ENCODE peak calls at places on chromosomes 3 and 15, in five cellular contexts. One of them, this sample, is unnamed.
A peak's percentile ranks its signal among the peaks of the same experiment; 100 is the strongest.

GRCh38 chr3:174423936-174424335 is 435.2 kb upstream of the NAALADL2 start:
- DNase-seq in A549: no peak
- DNase-seq in hippocampal formation: no peak
- DNase-seq in BJ: no peak
- DNase-seq in stimulated activated CD4-positive, alpha-beta T cell treated with anti-CD3 and anti-CD28 coated beads, Interleukin-1b, Interleukin-23, amount 100 ng/mL, for 4 hours: no peak
- DNase-seq in this sample: no peak

GRCh38 chr3:162960269-162960668 is 1463.7 kb downstream of the OTOL1 start:
- DNase-seq in stimulated activated CD4-positive, alpha-beta T cell treated with anti-CD3 and anti-CD28 coated beads, Interleukin-1b, Interleukin-23, amount 100 ng/mL, for 4 hours: no peak
- DNase-seq in A549: no peak
- DNase-seq in BJ: no peak
- DNase-seq in hippocampal formation: no peak
- DNase-seq in this sample: no peak

GRCh38 chr15:49712846-49713450 is 92.1 kb downstream of the DTWD1 start:
- DNase-seq in A549: no peak
- DNase-seq in stimulated activated CD4-positive, alpha-beta T cell treated with anti-CD3 and anti-CD28 coated beads, Interleukin-1b, Interleukin-23, amount 100 ng/mL, for 4 hours: no peak
- DNase-seq in BJ: no peak
- DNase-seq in hippocampal formation: no peak
- DNase-seq in this sample: no peak

GRCh38 chr3:154040283-154040682 is 80.9 kb upstream of the ARHGEF26 start:
- DNase-seq in A549: peak; percentile 50
- DNase-seq in stimulated activated CD4-positive, alpha-beta T cell treated with anti-CD3 and anti-CD28 coated beads, Interleukin-1b, Interleukin-23, amount 100 ng/mL, for 4 hours: no peak
- DNase-seq in BJ: no peak
- DNase-seq in hippocampal formation: no peak
- DNase-seq in this sample: peak; percentile 32

GRCh38 chr15:69045810-69046209 is 31.3 kb downstream of the NOX5 start:
- DNase-seq in hippocampal formation: no peak
- DNase-seq in stimulated activated CD4-positive, alpha-beta T cell treated with anti-CD3 and anti-CD28 coated beads, Interleukin-1b, Interleukin-23, amount 100 ng/mL, for 4 hours: no peak
- DNase-seq in A549: peak; percentile 58
- DNase-seq in BJ: no peak
- DNase-seq in this sample: peak; percentile 82

GRCh38 chr3:197878427-197878826 is 71.6 kb upstream of the RPL35A start:
- DNase-seq in A549: no peak
- DNase-seq in stimulated activated CD4-positive, alpha-beta T cell treated with anti-CD3 and anti-CD28 coated beads, Interleukin-1b, Interleukin-23, amount 100 ng/mL, for 4 hours: no peak
- DNase-seq in hippocampal formation: no peak
- DNase-seq in BJ: no peak
- DNase-seq in this sample: no peak

GRCh38 chr3:183158552-183159006 is 4.0 kb downstream of the LAMP3 start:
- DNase-seq in BJ: no peak
- DNase-seq in hippocampal formation: no peak
- DNase-seq in A549: no peak
- DNase-seq in stimulated activated CD4-positive, alpha-beta T cell treated with anti-CD3 and anti-CD28 coated beads, Interleukin-1b, Interleukin-23, amount 100 ng/mL, for 4 hours: peak; percentile 22
- DNase-seq in this sample: no peak

GRCh38 chr3:99974989-99975388 is 139.3 kb downstream of the FILIP1L start:
- DNase-seq in BJ: no peak
- DNase-seq in stimulated activated CD4-positive, alpha-beta T cell treated with anti-CD3 and anti-CD28 coated beads, Interleukin-1b, Interleukin-23, amount 100 ng/mL, for 4 hours: no peak
- DNase-seq in A549: no peak
- DNase-seq in hippocampal formation: no peak
- DNase-seq in this sample: no peak

GRCh38 chr3:72683068-72683467 is 165.2 kb downstream of the SHQ1 start:
- DNase-seq in hippocampal formation: no peak
- DNase-seq in stimulated activated CD4-positive, alpha-beta T cell treated with anti-CD3 and anti-CD28 coated beads, Interleukin-1b, Interleukin-23, amount 100 ng/mL, for 4 hours: no peak
- DNase-seq in BJ: no peak
- DNase-seq in A549: no peak
- DNase-seq in this sample: no peak

GRCh38 chr15:68982002-68982401 is 32.5 kb upstream of the NOX5 start:
- DNase-seq in hippocampal formation: no peak
- DNase-seq in A549: no peak
- DNase-seq in stimulated activated CD4-positive, alpha-beta T cell treated with anti-CD3 and anti-CD28 coated beads, Interleukin-1b, Interleukin-23, amount 100 ng/mL, for 4 hours: no peak
- DNase-seq in BJ: no peak
- DNase-seq in this sample: no peak

This sample was measured in NCI-H460.